ENCODE peak calls at places on chromosomes 2 and 18, in seven cellular contexts. T is heart left ventricle, H is A549, S is lower lobe of right lung, W is IMR-90, Y is GM13976, X is WERI-Rb-1. V is an unnamed sample.

GRCh38 chr18:24894880-24895279 is 434.4 kb downstream of the HRH4 start:
- DNase-seq in X (no peak), Y (no peak), T (no peak), S (no peak), W (peak; percentile 20), H (no peak), V (no peak)

GRCh38 chr2:150528861-150529801 is 41.7 kb upstream of the RND3 start:
- DNase-seq in S (no peak), H (peak; percentile 70), W (peak; percentile 79), T (no peak), X (no peak), Y (no peak), V (no peak)

GRCh38 chr2:159267926-159268325 is 18.6 kb downstream of the WDSUB1 start:
- DNase-seq in S (no peak), X (no peak), W (peak; percentile 16), H (no peak), T (no peak), Y (no peak), V (no peak)

GRCh38 chr2:70094978-70095832 is 7.9 kb downstream of the PCBP1 start:
- DNase-seq in X (no peak), Y (peak; percentile 61), S (peak; percentile 67), H (peak; percentile 70), T (peak; percentile 67), W (peak; percentile 67), V (peak; percentile 68)

GRCh38 chr2:102481931-102482330 is 8.9 kb downstream of the SLC9A4 start:
- DNase-seq in S (no peak), W (no peak), Y (no peak), T (no peak), X (no peak), H (no peak), V (no peak)

GRCh38 chr2:39216495-39217191 is 27.1 kb downstream of the CDKL4 start:
- DNase-seq in T (no peak), W (no peak), S (no peak), X (no peak), H (no peak), Y (peak; percentile 21), V (peak; percentile 89)

GRCh38 chr18:74278058-74278457 is 13.7 kb downstream of the CYB5A start:
- DNase-seq in H (no peak), T (no peak), X (no peak), W (no peak), Y (no peak), S (no peak), V (no peak)

GRCh38 chr2:174597347-174598047 is at the start of gene WIPF1:
- DNase-seq in Y (peak; percentile 46), W (peak; percentile 86), S (no peak), X (no peak), H (no peak), T (no peak), V (peak; percentile 76)

GRCh38 chr2:232316382-232317190 is 62.0 kb upstream of the ALPP start:
- DNase-seq in X (no peak), W (no peak), Y (no peak), H (no peak), S (no peak), T (no peak), V (peak; percentile 22)

GRCh38 chr2:171862501-171862900 is 31.5 kb downstream of the SLC25A12 start:
- DNase-seq in S (no peak), H (no peak), W (no peak), X (no peak), T (no peak), Y (no peak), V (no peak)

GRCh38 chr2:210222607-210223006 is 2.6 kb downstream of the ACADL start:
- DNase-seq in X (no peak), T (no peak), S (no peak), Y (no peak), H (no peak), W (no peak), V (no peak)

GRCh38 chr18:41906528-41907256 is 48.3 kb upstream of the PIK3C3 start:
- DNase-seq in S (no peak), W (peak; percentile 69), Y (peak; percentile 53), X (no peak), H (peak; percentile 18), T (no peak), V (peak; percentile 58)

GRCh38 chr2:23524261-23524706 is 139.3 kb downstream of the KLHL29 start:
- DNase-seq in S (no peak), W (peak; percentile 62), H (no peak), X (no peak), Y (no peak), T (no peak), V (no peak)

GRCh38 chr2:42254186-42254911 is 85.2 kb downstream of the EML4 start:
- DNase-seq in T (no peak), X (no peak), W (peak; percentile 14), Y (no peak), S (no peak), H (no peak), V (no peak)

GRCh38 chr18:59715966-59716369 is 18.7 kb upstream of the CCBE1 start:
- DNase-seq in X (no peak), Y (no peak), W (peak; percentile 95), T (no peak), H (peak; percentile 70), S (no peak), V (no peak)
- TF ChIP-seq CTCF in X (no peak), Y (no peak), W (peak; percentile 16), T (no peak), H (no peak), S (no peak), V (no peak)

DNA sequence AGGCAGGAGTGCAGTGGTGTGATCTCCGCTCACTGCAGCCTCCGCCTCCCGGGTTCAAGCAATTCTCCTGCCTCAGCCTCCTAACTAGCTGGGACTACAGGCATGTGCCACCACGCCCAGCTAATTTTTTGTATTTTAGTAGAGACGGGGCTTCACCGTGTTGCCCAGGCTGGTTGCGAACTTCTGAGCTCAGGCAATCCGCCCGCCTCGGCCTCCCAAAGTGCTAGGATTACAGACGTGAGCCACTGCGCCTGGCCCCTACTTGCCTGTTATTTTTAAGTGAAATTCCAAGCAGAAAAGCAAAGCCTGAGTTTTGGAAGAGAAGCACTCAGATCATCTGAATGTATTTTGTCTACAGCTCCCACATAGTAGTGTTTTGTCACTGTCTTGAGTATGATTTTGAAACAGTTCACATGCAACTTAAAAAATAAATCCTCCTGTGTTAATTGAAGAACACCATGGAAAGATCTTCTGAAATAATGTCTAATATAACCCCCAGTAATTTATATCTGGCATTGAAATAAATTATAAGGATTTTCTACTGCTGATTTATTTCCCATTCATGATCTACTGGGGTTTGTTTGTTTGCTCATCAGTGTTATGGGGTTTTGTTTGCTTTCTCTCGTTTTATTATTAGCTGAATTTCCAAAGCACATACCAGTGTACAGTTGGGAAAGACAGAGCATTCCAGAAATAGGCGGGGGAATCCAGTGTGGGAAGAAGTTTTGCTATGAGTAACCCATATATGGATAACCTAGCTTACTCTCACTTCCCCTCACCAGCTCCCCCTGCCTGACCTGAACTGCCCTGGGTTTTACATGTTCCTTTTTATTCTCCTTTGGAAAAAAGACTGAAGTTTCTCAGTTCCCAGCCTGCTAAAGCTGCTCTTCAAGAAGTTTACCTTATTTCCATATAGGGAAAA is 80.1 kb upstream of the MAP3K20 start:
- DNase-seq in T (peak; percentile 41), Y (no peak), S (no peak), H (peak; percentile 97), W (peak; percentile 91), X (no peak), V (no peak)
- TF ChIP-seq CTCF in T (no peak), Y (no peak), S (no peak), H (peak; percentile 8), W (peak; percentile 33), X (no peak), V (no peak)

GRCh38 chr18:31610841-31611240 is 19.2 kb downstream of the TTR start:
- DNase-seq in W (no peak), T (no peak), H (peak; percentile 6), S (no peak), X (peak; percentile 89), Y (no peak), V (no peak)
- TF ChIP-seq CTCF in W (no peak), T (no peak), H (no peak), S (no peak), X (peak; percentile 46), Y (no peak), V (peak; percentile 14)

GRCh38 chr2:105519516-105519915 is 120.7 kb upstream of the FHL2 start:
- DNase-seq in H (no peak), Y (no peak), T (no peak), S (no peak), X (no peak), W (no peak), V (no peak)

GRCh38 chr2:105522645-105523044 is 123.8 kb upstream of the FHL2 start:
- DNase-seq in W (no peak), T (no peak), H (no peak), Y (no peak), X (no peak), S (no peak), V (no peak)

GRCh38 chr2:105521616-105522015 is 122.8 kb upstream of the FHL2 start:
- DNase-seq in T (no peak), H (no peak), W (no peak), Y (no peak), X (no peak), S (no peak), V (no peak)

GRCh38 chr2:105518897-105519296 is 120.0 kb upstream of the FHL2 start:
- DNase-seq in S (no peak), T (peak; percentile 11), Y (no peak), W (no peak), X (no peak), H (peak; percentile 37), V (no peak)

DNA sequence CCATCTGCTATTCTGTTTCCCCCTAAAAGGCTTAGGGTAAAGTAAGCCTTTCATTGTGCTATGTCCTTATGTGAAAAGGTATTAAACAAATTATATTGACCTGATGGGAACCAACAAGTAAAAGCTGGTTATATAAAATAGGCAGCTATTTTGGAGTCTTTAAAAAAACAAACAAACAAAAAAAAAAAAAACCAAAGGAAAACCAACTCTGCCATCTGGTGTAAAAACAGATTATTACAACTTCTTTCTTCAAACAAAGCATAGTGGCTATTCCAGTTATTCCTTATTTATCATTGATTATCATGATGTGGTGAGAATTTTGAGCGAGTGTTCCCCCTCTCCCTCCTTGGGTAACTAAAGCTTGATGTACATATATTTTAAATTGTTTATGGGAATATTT is 122.3 kb upstream of the FHL2 start:
- DNase-seq in Y (peak; percentile 36), W (peak; percentile 15), X (no peak), S (no peak), T (no peak), H (peak; percentile 18), V (no peak)
- TF ChIP-seq CTCF in Y (no peak), W (peak; percentile 62), X (no peak), S (peak; percentile 45), T (peak; percentile 72), H (peak; percentile 90), V (peak; percentile 92)

GRCh38 chr2:175947073-175947472 is 55.0 kb downstream of the LNPK start:
- DNase-seq in H (no peak), X (no peak), Y (no peak), S (no peak), T (no peak), W (no peak), V (no peak)

GRCh38 chr2:175950512-175950911 is 51.6 kb downstream of the LNPK start:
- DNase-seq in W (no peak), Y (no peak), H (no peak), T (no peak), X (no peak), S (no peak), V (no peak)

DNA sequence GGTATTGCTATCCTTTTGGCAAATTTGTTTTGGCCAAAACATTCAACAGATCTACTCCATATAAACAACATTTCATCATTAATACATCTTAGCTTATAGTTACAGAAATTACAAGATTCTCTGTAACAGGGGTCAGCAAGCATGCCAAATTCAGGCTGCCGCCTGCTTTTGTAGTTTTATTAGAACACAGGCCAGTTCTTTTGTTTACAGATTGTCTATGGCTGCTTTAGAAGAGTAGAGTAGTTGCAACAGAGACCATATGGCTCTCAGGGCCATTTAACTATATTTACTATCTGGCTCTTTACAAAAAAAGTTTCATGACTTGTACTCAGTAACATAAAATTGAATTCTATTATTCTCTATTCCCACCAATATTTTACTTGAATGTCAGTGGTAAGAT is 53.9 kb downstream of the LNPK start:
- DNase-seq in Y (no peak), X (no peak), T (no peak), W (no peak), H (no peak), S (no peak), V (no peak)
- TF ChIP-seq CTCF in Y (no peak), X (no peak), T (no peak), W (no peak), H (no peak), S (no peak), V (no peak)